ENCODE peak calls at places on chromosomes 11 and 22, in seven cellular contexts. One of them, this sample, is unnamed. For H3K27me3, the result is how much of the 10 kb centered on the place peaks cover.

GRCh38 chr11:112596324-112596723 is 335.7 kb upstream of the PLET1 start:
- DNase-seq in naive thymus-derived CD4-positive, alpha-beta T cell: no peak
- DNase-seq in PC-3: no peak
- DNase-seq in H7: no peak
- DNase-seq in GM23248: no peak
- DNase-seq in thoracic aorta: no peak
- DNase-seq in HCT116: no peak
- DNase-seq in this sample: no peak

GRCh38 chr11:2511421-2512369 is 66.9 kb downstream of the KCNQ1 start:
- DNase-seq in thoracic aorta: no peak
- DNase-seq in H7: peak
- DNase-seq in HCT116: no peak
- DNase-seq in PC-3: no peak
- DNase-seq in GM23248: no peak
- DNase-seq in naive thymus-derived CD4-positive, alpha-beta T cell: no peak
- DNase-seq in this sample: no peak

GRCh38 chr22:17063372-17064106 is 21.3 kb upstream of the IL17RA start:
- DNase-seq in naive thymus-derived CD4-positive, alpha-beta T cell: no peak
- DNase-seq in thoracic aorta: no peak
- DNase-seq in GM23248: no peak
- DNase-seq in H7: no peak
- DNase-seq in PC-3: no peak
- DNase-seq in HCT116: no peak
- DNase-seq in this sample: no peak

GRCh38 chr11:5196731-5197130 is 3.8 kb downstream of the OR51V1 start:
- DNase-seq in HCT116: no peak
- DNase-seq in H7: no peak
- DNase-seq in naive thymus-derived CD4-positive, alpha-beta T cell: no peak
- DNase-seq in PC-3: no peak
- DNase-seq in GM23248: peak
- DNase-seq in thoracic aorta: no peak
- DNase-seq in this sample: no peak

GRCh38 chr11:35009191-35009940 is 92.9 kb downstream of the PDHX start:
- DNase-seq in GM23248: peak
- DNase-seq in H7: no peak
- DNase-seq in PC-3: peak
- DNase-seq in naive thymus-derived CD4-positive, alpha-beta T cell: no peak
- DNase-seq in HCT116: peak
- DNase-seq in thoracic aorta: no peak
- DNase-seq in this sample: no peak

GRCh38 chr22:43859176-43859575 is 3.1 kb downstream of the SULT4A1 start:
- DNase-seq in HCT116: no peak
- DNase-seq in GM23248: no peak
- DNase-seq in naive thymus-derived CD4-positive, alpha-beta T cell: no peak
- DNase-seq in thoracic aorta: no peak
- DNase-seq in PC-3: no peak
- DNase-seq in H7: no peak
- DNase-seq in this sample: no peak

GRCh38 chr11:27228891-27229290 is 134.1 kb downstream of the CCDC34 start:
- DNase-seq in PC-3: no peak
- DNase-seq in thoracic aorta: no peak
- DNase-seq in naive thymus-derived CD4-positive, alpha-beta T cell: no peak
- DNase-seq in GM23248: no peak
- DNase-seq in H7: no peak
- DNase-seq in HCT116: no peak
- DNase-seq in this sample: no peak

GRCh38 chr22:38074181-38075104 is 9.5 kb downstream of the SLC16A8 start:
- DNase-seq in H7: peak
- DNase-seq in PC-3: no peak
- DNase-seq in GM23248: no peak
- DNase-seq in naive thymus-derived CD4-positive, alpha-beta T cell: no peak
- DNase-seq in thoracic aorta: no peak
- DNase-seq in HCT116: no peak
- DNase-seq in this sample: no peak

GRCh38 chr11:35389897-35390462 is 29.4 kb downstream of the SLC1A2 start:
- DNase-seq in PC-3: peak
- DNase-seq in HCT116: no peak
- DNase-seq in H7: no peak
- DNase-seq in thoracic aorta: no peak
- DNase-seq in naive thymus-derived CD4-positive, alpha-beta T cell: no peak
- DNase-seq in GM23248: no peak
- DNase-seq in this sample: peak

GRCh38 chr11:109037856-109038780 is 373.2 kb downstream of the DDX10 start:
- DNase-seq in thoracic aorta: no peak
- DNase-seq in naive thymus-derived CD4-positive, alpha-beta T cell: no peak
- DNase-seq in HCT116: no peak
- DNase-seq in GM23248: peak
- DNase-seq in H7: no peak
- DNase-seq in PC-3: peak
- DNase-seq in this sample: no peak

GRCh38 chr11:32434387-32435151 is 770 bp downstream of the WT1 start:
- DNase-seq in PC-3: peak
- DNase-seq in GM23248: no peak
- DNase-seq in naive thymus-derived CD4-positive, alpha-beta T cell: no peak
- DNase-seq in H7: peak
- DNase-seq in thoracic aorta: no peak
- DNase-seq in HCT116: no peak
- DNase-seq in this sample: no peak

GRCh38 chr11:107446822-107447431 is 10.7 kb downstream of the CWF19L2 start:
- DNase-seq in HCT116: no peak
- DNase-seq in thoracic aorta: no peak
- DNase-seq in H7: no peak
- DNase-seq in naive thymus-derived CD4-positive, alpha-beta T cell: no peak
- DNase-seq in PC-3: no peak
- DNase-seq in GM23248: no peak
- DNase-seq in this sample: no peak

GRCh38 chr11:80107415-80107814 is 666.6 kb upstream of the TENM4 start:
- DNase-seq in PC-3: no peak
- DNase-seq in thoracic aorta: no peak
- DNase-seq in naive thymus-derived CD4-positive, alpha-beta T cell: no peak
- DNase-seq in H7: no peak
- DNase-seq in HCT116: no peak
- DNase-seq in GM23248: no peak
- DNase-seq in this sample: no peak

DNA sequence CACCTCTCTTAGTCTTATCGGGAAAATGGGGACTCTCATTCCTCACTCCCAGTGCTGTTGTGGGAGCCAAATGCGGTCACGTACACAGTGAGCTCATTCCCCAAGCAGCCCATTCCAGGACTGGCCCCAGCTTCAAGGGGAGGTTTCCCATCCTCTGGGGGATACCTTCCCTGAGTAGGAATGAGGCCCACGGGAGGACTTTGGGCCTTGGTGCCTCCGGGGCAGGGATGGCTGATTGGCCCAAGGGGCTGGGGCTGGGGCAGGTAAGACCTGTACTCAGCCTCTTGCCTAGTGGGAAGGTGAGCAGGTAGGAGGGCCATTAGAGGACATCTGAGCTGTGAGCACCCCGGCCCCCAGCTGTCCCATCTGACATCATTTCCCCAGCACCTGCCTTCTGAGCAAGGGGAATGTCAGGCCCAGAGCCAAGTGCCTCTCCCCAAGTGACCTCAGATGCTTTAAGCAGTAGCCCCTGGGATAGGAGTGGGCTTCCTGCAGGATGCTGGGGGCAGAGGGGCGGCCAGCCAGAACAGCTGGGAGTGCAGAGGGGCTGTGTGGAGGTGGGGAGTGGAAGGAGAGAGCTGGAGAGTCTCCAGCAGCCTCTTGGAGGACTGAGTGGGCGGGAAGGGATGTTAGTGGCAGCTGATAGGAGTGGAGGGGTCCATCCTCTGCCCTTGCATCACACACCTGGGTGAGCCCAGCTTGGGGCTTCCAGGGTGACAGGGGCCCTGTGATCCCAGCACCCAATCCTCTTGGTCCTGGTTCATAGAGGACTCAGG is 58.4 kb downstream of the CD82 start:
- DNase-seq in GM23248: no peak
- DNase-seq in naive thymus-derived CD4-positive, alpha-beta T cell: no peak
- DNase-seq in HCT116: no peak
- DNase-seq in thoracic aorta: peak
- DNase-seq in PC-3: no peak
- DNase-seq in H7: peak
- DNase-seq in this sample: no peak
- H3K4me3 ChIP-seq in GM23248: no peak
- H3K4me3 ChIP-seq in naive thymus-derived CD4-positive, alpha-beta T cell: no peak
- H3K4me3 ChIP-seq in HCT116: no peak
- H3K4me3 ChIP-seq in thoracic aorta: no peak
- H3K4me3 ChIP-seq in PC-3: no peak
- H3K4me3 ChIP-seq in H7: no peak
- H3K4me3 ChIP-seq in this sample: no peak

GRCh38 chr22:46456818-46457163 is 80.6 kb downstream of the CELSR1 start:
- DNase-seq in H7: no peak
- DNase-seq in HCT116: no peak
- DNase-seq in PC-3: no peak
- DNase-seq in thoracic aorta: no peak
- DNase-seq in naive thymus-derived CD4-positive, alpha-beta T cell: no peak
- DNase-seq in GM23248: no peak
- DNase-seq in this sample: no peak
- H3K27me3 ChIP-seq in H7: under half
- H3K27me3 ChIP-seq in HCT116: under half
- H3K27me3 ChIP-seq in PC-3: under half
- H3K27me3 ChIP-seq in thoracic aorta: under half
- H3K27me3 ChIP-seq in naive thymus-derived CD4-positive, alpha-beta T cell: under half
- H3K27me3 ChIP-seq in GM23248: under half
- H3K27me3 ChIP-seq in this sample: under half

GRCh38 chr11:83069441-83070043 is 2.2 kb downstream of the RAB30 start:
- DNase-seq in HCT116: no peak
- DNase-seq in naive thymus-derived CD4-positive, alpha-beta T cell: no peak
- DNase-seq in thoracic aorta: no peak
- DNase-seq in H7: no peak
- DNase-seq in GM23248: peak
- DNase-seq in PC-3: no peak
- DNase-seq in this sample: no peak

GRCh38 chr11:83071641-83072591 is at the start of gene RAB30:
- DNase-seq in GM23248: peak
- DNase-seq in naive thymus-derived CD4-positive, alpha-beta T cell: peak
- DNase-seq in H7: peak
- DNase-seq in thoracic aorta: peak
- DNase-seq in PC-3: peak
- DNase-seq in HCT116: peak
- DNase-seq in this sample: peak

GRCh38 chr11:83070044-83070877 is 1.4 kb downstream of the RAB30 start:
- DNase-seq in PC-3: peak
- DNase-seq in H7: peak
- DNase-seq in HCT116: no peak
- DNase-seq in GM23248: peak
- DNase-seq in naive thymus-derived CD4-positive, alpha-beta T cell: no peak
- DNase-seq in thoracic aorta: no peak
- DNase-seq in this sample: no peak

GRCh38 chr11:83072689-83073242 is 1.1 kb upstream of the RAB30 start:
- DNase-seq in naive thymus-derived CD4-positive, alpha-beta T cell: no peak
- DNase-seq in HCT116: no peak
- DNase-seq in PC-3: no peak
- DNase-seq in thoracic aorta: no peak
- DNase-seq in H7: no peak
- DNase-seq in GM23248: peak
- DNase-seq in this sample: no peak

GRCh38 chr11:83070878-83071640 is 638 bp downstream of the RAB30 start:
- DNase-seq in PC-3: no peak
- DNase-seq in GM23248: peak
- DNase-seq in HCT116: no peak
- DNase-seq in thoracic aorta: no peak
- DNase-seq in naive thymus-derived CD4-positive, alpha-beta T cell: no peak
- DNase-seq in H7: peak
- DNase-seq in this sample: no peak
- H3K4me3 ChIP-seq in PC-3: peak
- H3K4me3 ChIP-seq in GM23248: peak
- H3K4me3 ChIP-seq in HCT116: peak
- H3K4me3 ChIP-seq in thoracic aorta: peak
- H3K4me3 ChIP-seq in naive thymus-derived CD4-positive, alpha-beta T cell: peak
- H3K4me3 ChIP-seq in H7: peak
- H3K4me3 ChIP-seq in this sample: peak

GRCh38 chr11:9118277-9118676 is 26.9 kb upstream of the SCUBE2 start:
- DNase-seq in GM23248: no peak
- DNase-seq in naive thymus-derived CD4-positive, alpha-beta T cell: no peak
- DNase-seq in HCT116: no peak
- DNase-seq in H7: no peak
- DNase-seq in PC-3: no peak
- DNase-seq in thoracic aorta: no peak
- DNase-seq in this sample: no peak
- H3K27me3 ChIP-seq in GM23248: under half
- H3K27me3 ChIP-seq in naive thymus-derived CD4-positive, alpha-beta T cell: under half
- H3K27me3 ChIP-seq in HCT116: under half
- H3K27me3 ChIP-seq in H7: under half
- H3K27me3 ChIP-seq in PC-3: under half
- H3K27me3 ChIP-seq in thoracic aorta: under half
- H3K27me3 ChIP-seq in this sample: under half